ENCODE peak calls at places on chromosomes 7 and 10, in seven cellular contexts. L is left ventricle myocardium superior, S is NAMALWA, N is erythroblast, R is thoracic aorta, C is body of pancreas, X is A673. B is an unnamed sample.

GRCh38 chr7:50359995-50360925 is 55.7 kb downstream of the IKZF1 start:
- DNase-seq in L (no peak), S (no peak), N (peak), R (no peak), C (no peak), X (no peak), B (no peak)

GRCh38 chr10:69413221-69413865 is 3.4 kb downstream of the TACR2 start:
- DNase-seq in L (peak), S (peak), N (peak), R (no peak), C (peak), X (peak), B (peak)

GRCh38 chr7:159015081-159015893 is 129.4 kb downstream of the VIPR2 start:
- DNase-seq in L (peak), S (no peak), N (no peak), R (no peak), C (no peak), X (no peak), B (peak)

GRCh38 chr10:57948796-57949195 is 318.9 kb downstream of the IPMK start:
- DNase-seq in L (no peak), S (no peak), N (no peak), R (no peak), C (no peak), X (no peak), B (no peak)

GRCh38 chr10:90326498-90327267 is 531.2 kb downstream of the HTR7 start:
- DNase-seq in L (no peak), S (no peak), N (no peak), R (no peak), C (no peak), X (peak), B (no peak)

GRCh38 chr7:91771394-91771793 is 109.1 kb downstream of the MTERF1 start:
- DNase-seq in L (no peak), S (no peak), N (no peak), R (no peak), C (no peak), X (no peak), B (no peak)

GRCh38 chr7:2003931-2004812 is 228.6 kb downstream of the MAD1L1 start:
- DNase-seq in L (peak), S (no peak), N (no peak), R (no peak), C (peak), X (no peak), B (no peak)

GRCh38 chr7:95012001-95012400 is 104.6 kb downstream of the PPP1R9A start:
- DNase-seq in L (no peak), S (no peak), N (no peak), R (no peak), C (no peak), X (no peak), B (no peak)

GRCh38 chr7:41415051-41415450 is 287.8 kb downstream of the INHBA start:
- DNase-seq in L (no peak), S (no peak), N (no peak), R (no peak), C (no peak), X (no peak), B (no peak)

GRCh38 chr10:73247509-73248258 is 629 bp upstream of the DNAJC9 start:
- DNase-seq in L (no peak), S (peak), N (peak), R (no peak), C (no peak), X (no peak), B (no peak)

GRCh38 chr7:50266893-50267386 is 37.6 kb upstream of the IKZF1 start:
- DNase-seq in L (peak), S (peak), N (peak), R (no peak), C (no peak), X (no peak), B (no peak)

GRCh38 chr7:32516551-32517082 is 21.3 kb downstream of the AVL9 start:
- DNase-seq in L (no peak), S (no peak), N (no peak), R (no peak), C (no peak), X (no peak), B (no peak)

GRCh38 chr10:90414926-90415325 is 442.9 kb downstream of the HTR7 start:
- DNase-seq in L (no peak), S (no peak), N (no peak), R (no peak), C (no peak), X (no peak), B (no peak)

GRCh38 chr7:44144968-44145418 is 3.9 kb upstream of the MYL7 start:
- DNase-seq in L (no peak), S (no peak), N (no peak), R (no peak), C (no peak), X (no peak), B (no peak)

GRCh38 chr7:7736671-7737070 is 18.3 kb upstream of the RPA3 start:
- DNase-seq in L (no peak), S (no peak), N (no peak), R (no peak), C (no peak), X (no peak), B (peak)

GRCh38 chr7:85130702-85131101 is 56.2 kb downstream of the SEMA3D start:
- DNase-seq in L (no peak), S (no peak), N (no peak), R (no peak), C (peak), X (no peak), B (no peak)

GRCh38 chr7:144670251-144670650 is 165.6 kb downstream of the TPK1 start:
- DNase-seq in L (no peak), S (peak), N (no peak), R (no peak), C (no peak), X (peak), B (peak)

GRCh38 chr10:95229724-95230627 is 35.9 kb downstream of the ACSM6 start:
- DNase-seq in L (no peak), S (no peak), N (no peak), R (no peak), C (no peak), X (no peak), B (peak)

GRCh38 chr7:139691253-139691781 is 86.5 kb downstream of the HIPK2 start:
- DNase-seq in L (peak), S (no peak), N (no peak), R (no peak), C (peak), X (no peak), B (peak)

GRCh38 chr7:48454750-48455192 is 283.5 kb downstream of the ABCA13 start:
- DNase-seq in L (no peak), S (no peak), N (no peak), R (no peak), C (no peak), X (no peak), B (no peak)

GRCh38 chr10:103678104-103678526 is 177.3 kb downstream of the SH3PXD2A start:
- DNase-seq in L (peak), S (peak), N (no peak), R (no peak), C (peak), X (no peak), B (peak)

GRCh38 chr7:90345548-90346319 is 782 bp upstream of the GTPBP10 start:
- DNase-seq in L (no peak), S (no peak), N (peak), R (no peak), C (no peak), X (peak), B (peak)

GRCh38 chr7:125468855-125469174 is 539.2 kb upstream of the POT1 start:
- DNase-seq in L (no peak), S (no peak), N (no peak), R (no peak), C (no peak), X (no peak), B (no peak)

GRCh38 chr10:125023269-125023668 is 81.3 kb downstream of the ZRANB1 start:
- DNase-seq in L (peak), S (no peak), N (no peak), R (no peak), C (peak), X (no peak), B (peak)

GRCh38 chr10:323651-324293 is 188.5 kb downstream of the ZMYND11 start:
- DNase-seq in L (peak), S (no peak), N (no peak), R (peak), C (peak), X (peak), B (no peak)

GRCh38 chr10:70175516-70175915 is 5.2 kb upstream of the SAR1A start:
- DNase-seq in L (no peak), S (no peak), N (no peak), R (no peak), C (no peak), X (no peak), B (no peak)

GRCh38 chr7:129496653-129497052 is 5.7 kb upstream of the SMKR1 start:
- DNase-seq in L (no peak), S (no peak), N (no peak), R (no peak), C (no peak), X (no peak), B (no peak)

GRCh38 chr7:45624392-45624760 is 50.2 kb downstream of the ADCY1 start:
- DNase-seq in L (no peak), S (no peak), N (no peak), R (no peak), C (no peak), X (no peak), B (no peak)

GRCh38 chr10:91210435-91210834 is 10.0 kb upstream of the PCGF5 start:
- DNase-seq in L (peak), S (peak), N (no peak), R (no peak), C (peak), X (no peak), B (no peak)

GRCh38 chr10:73584737-73585136 is 6.4 kb downstream of the USP54 start:
- DNase-seq in L (no peak), S (no peak), N (no peak), R (no peak), C (no peak), X (no peak), B (peak)

GRCh38 chr10:22317771-22318565 is 1.8 kb downstream of the COMMD3 start:
- DNase-seq in L (no peak), S (peak), N (peak), R (no peak), C (no peak), X (no peak), B (no peak)

GRCh38 chr10:92103376-92104084 is 180.0 kb downstream of the BTAF1 start:
- DNase-seq in L (no peak), S (no peak), N (no peak), R (no peak), C (no peak), X (no peak), B (no peak)

GRCh38 chr7:38429057-38429456 is 155.6 kb upstream of the TARP start:
- DNase-seq in L (no peak), S (no peak), N (no peak), R (no peak), C (no peak), X (no peak), B (no peak)